ENCODE peak calls at places on chromosomes 12 and 14, in four cellular contexts. One of them, this sample, is unnamed.

GRCh38 chr12:34352098-34352497 is 329.8 kb downstream of the ALG10 start:
- DNase-seq in GM12878: no peak
- DNase-seq in GM12891: no peak
- DNase-seq in K562: no peak
- DNase-seq in this sample: no peak

GRCh38 chr12:55745361-55746146 is 2.6 kb downstream of the GDF11 start:
- DNase-seq in GM12891: no peak
- DNase-seq in GM12878: no peak
- DNase-seq in K562: peak
- DNase-seq in this sample: no peak

GRCh38 chr12:115398311-115398781 is 714.4 kb upstream of the TBX3 start:
- DNase-seq in GM12891: no peak
- DNase-seq in GM12878: no peak
- DNase-seq in K562: no peak
- DNase-seq in this sample: no peak

GRCh38 chr14:55556929-55557623 is 22.9 kb upstream of the KTN1 start:
- DNase-seq in K562: no peak
- DNase-seq in GM12878: no peak
- DNase-seq in GM12891: no peak
- DNase-seq in this sample: no peak

GRCh38 chr14:99951085-99951484 is 114.1 kb upstream of the EVL start:
- DNase-seq in GM12878: no peak
- DNase-seq in K562: no peak
- DNase-seq in GM12891: no peak
- DNase-seq in this sample: no peak

GRCh38 chr12:19978193-19978592 is 390.1 kb upstream of the PDE3A start:
- DNase-seq in GM12891: no peak
- DNase-seq in K562: no peak
- DNase-seq in GM12878: no peak
- DNase-seq in this sample: no peak

GRCh38 chr14:71433303-71433702 is 498.9 kb upstream of the RGS6 start:
- DNase-seq in GM12878: no peak
- DNase-seq in GM12891: no peak
- DNase-seq in K562: no peak
- DNase-seq in this sample: no peak

GRCh38 chr14:102182901-102183619 is 43.4 kb downstream of the WDR20 start:
- DNase-seq in GM12878: no peak
- DNase-seq in K562: no peak
- DNase-seq in GM12891: no peak
- DNase-seq in this sample: no peak

GRCh38 chr14:80059041-80059440 is 152.3 kb downstream of the DIO2 start:
- DNase-seq in GM12878: no peak
- DNase-seq in K562: no peak
- DNase-seq in GM12891: no peak
- DNase-seq in this sample: no peak

GRCh38 chr14:90726656-90727055 is 89.6 kb downstream of the TTC7B start:
- DNase-seq in K562: no peak
- DNase-seq in GM12878: no peak
- DNase-seq in GM12891: no peak
- DNase-seq in this sample: peak
- TF ChIP-seq POLR2AphosphoS5 in K562: no peak
- TF ChIP-seq POLR2AphosphoS5 in GM12878: no peak
- TF ChIP-seq POLR2AphosphoS5 in GM12891: no peak
- TF ChIP-seq POLR2AphosphoS5 in this sample: no peak

GRCh38 chr12:129790331-129790730 is 113.5 kb downstream of the TMEM132D start:
- DNase-seq in GM12878: no peak
- DNase-seq in K562: no peak
- DNase-seq in GM12891: no peak
- DNase-seq in this sample: no peak
- TF ChIP-seq SPI1 in GM12878: no peak
- TF ChIP-seq SPI1 in K562: no peak
- TF ChIP-seq SPI1 in GM12891: no peak
- TF ChIP-seq SPI1 in this sample: no peak

GRCh38 chr12:124853781-124854636 is 9.7 kb downstream of the SCARB1 start:
- DNase-seq in GM12891: no peak
- DNase-seq in GM12878: no peak
- DNase-seq in K562: no peak
- DNase-seq in this sample: no peak

GRCh38 chr12:124854637-124855184 is 9.0 kb downstream of the SCARB1 start:
- DNase-seq in GM12891: no peak
- DNase-seq in K562: no peak
- DNase-seq in GM12878: no peak
- DNase-seq in this sample: no peak

GRCh38 chr12:124852911-124853441 is 10.7 kb downstream of the SCARB1 start:
- DNase-seq in GM12891: no peak
- DNase-seq in GM12878: no peak
- DNase-seq in K562: no peak
- DNase-seq in this sample: peak

GRCh38 chr12:124851344-124851743 is 12.3 kb downstream of the SCARB1 start:
- DNase-seq in K562: no peak
- DNase-seq in GM12891: no peak
- DNase-seq in GM12878: no peak
- DNase-seq in this sample: no peak

GRCh38 chr12:124852329-124852831 is 11.3 kb downstream of the SCARB1 start:
- DNase-seq in GM12891: no peak
- DNase-seq in K562: no peak
- DNase-seq in GM12878: no peak
- DNase-seq in this sample: peak
- TF ChIP-seq POLR2AphosphoS5 in GM12891: no peak
- TF ChIP-seq POLR2AphosphoS5 in K562: no peak
- TF ChIP-seq POLR2AphosphoS5 in GM12878: no peak
- TF ChIP-seq POLR2AphosphoS5 in this sample: no peak

DNA sequence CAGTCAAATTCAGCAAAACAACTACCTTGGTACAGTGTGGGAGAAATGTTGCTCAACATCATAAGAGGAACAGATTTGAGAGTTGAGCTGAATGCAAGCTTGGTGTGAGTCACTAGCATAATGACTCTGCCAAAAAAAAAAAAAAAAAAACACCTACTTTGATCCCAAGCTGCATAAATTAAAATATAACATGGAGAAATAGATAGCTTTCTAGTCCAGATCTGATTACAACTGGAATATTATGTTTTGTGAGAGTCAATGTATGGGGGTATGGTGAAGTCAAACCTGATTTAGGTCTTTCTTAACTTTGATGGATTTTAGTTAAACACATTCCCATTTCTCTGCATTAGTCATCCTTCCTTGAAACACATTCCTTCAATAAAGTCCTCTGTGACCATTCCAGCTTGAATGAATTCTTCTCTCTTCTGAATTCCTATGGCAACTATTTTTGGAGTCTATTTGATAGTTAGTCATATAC is 188.1 kb downstream of the SLC5A8 start:
- DNase-seq in GM12891: no peak
- DNase-seq in GM12878: no peak
- DNase-seq in K562: no peak
- DNase-seq in this sample: peak
- TF ChIP-seq SPI1 in GM12891: no peak
- TF ChIP-seq SPI1 in GM12878: no peak
- TF ChIP-seq SPI1 in K562: no peak
- TF ChIP-seq SPI1 in this sample: no peak

GRCh38 chr12:62876938-62877548 is 57.9 kb downstream of the PPM1H start:
- DNase-seq in GM12878: no peak
- DNase-seq in GM12891: no peak
- DNase-seq in K562: no peak
- DNase-seq in this sample: no peak
- TF ChIP-seq POLR2AphosphoS5 in GM12878: no peak
- TF ChIP-seq POLR2AphosphoS5 in GM12891: no peak
- TF ChIP-seq POLR2AphosphoS5 in K562: no peak
- TF ChIP-seq POLR2AphosphoS5 in this sample: no peak

GRCh38 chr14:89618309-89618708 is 201.3 kb upstream of the FOXN3 start:
- DNase-seq in GM12878: no peak
- DNase-seq in GM12891: no peak
- DNase-seq in K562: no peak
- DNase-seq in this sample: no peak

GRCh38 chr14:89618821-89619551 is 202.0 kb upstream of the FOXN3 start:
- DNase-seq in GM12878: no peak
- DNase-seq in GM12891: peak
- DNase-seq in K562: peak
- DNase-seq in this sample: peak

GRCh38 chr14:89617142-89617460 is 200.1 kb upstream of the FOXN3 start:
- DNase-seq in K562: no peak
- DNase-seq in GM12878: no peak
- DNase-seq in GM12891: no peak
- DNase-seq in this sample: no peak

GRCh38 chr14:89616425-89617141 is 199.6 kb upstream of the FOXN3 start:
- DNase-seq in GM12878: no peak
- DNase-seq in K562: no peak
- DNase-seq in GM12891: peak
- DNase-seq in this sample: no peak

DNA sequence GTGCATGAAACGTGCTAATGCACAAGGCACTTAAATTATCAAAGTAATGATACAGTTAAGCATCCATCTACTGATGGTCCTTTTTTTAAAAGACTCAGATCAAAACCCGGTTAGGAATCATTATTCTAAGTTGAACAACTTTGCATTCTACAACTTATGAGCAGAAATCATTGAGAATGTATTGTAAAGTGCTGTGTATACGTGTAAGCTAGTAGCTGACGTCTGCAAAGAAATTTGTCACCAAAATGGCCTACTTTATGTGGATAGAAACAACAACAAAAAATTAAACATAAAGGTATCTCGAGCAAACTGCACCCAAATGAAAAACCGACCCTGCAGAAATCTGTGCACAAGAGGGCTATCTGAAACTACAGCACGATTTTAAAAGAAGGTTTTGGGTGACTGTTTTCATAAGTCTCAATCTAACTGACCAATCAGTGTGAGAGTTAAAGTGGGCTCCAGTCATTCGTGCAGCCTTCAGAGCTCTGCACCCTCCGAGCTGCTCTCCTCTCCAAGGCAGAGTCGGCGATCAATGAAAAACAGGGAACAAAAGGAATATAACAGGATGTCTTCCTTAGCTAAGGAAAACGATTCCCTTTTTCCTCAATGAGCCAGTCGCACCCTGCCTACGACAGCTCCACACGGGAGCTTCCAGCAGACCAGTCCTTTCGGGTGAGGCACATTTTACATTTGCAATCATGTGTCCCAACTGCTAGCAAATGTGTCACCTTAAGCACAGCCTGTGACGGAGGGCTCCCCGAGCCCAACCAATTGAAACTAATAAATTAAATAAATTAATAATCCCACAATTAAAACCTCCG is 200.6 kb upstream of the FOXN3 start:
- DNase-seq in GM12878: no peak
- DNase-seq in GM12891: no peak
- DNase-seq in K562: no peak
- DNase-seq in this sample: no peak
- TF ChIP-seq SPI1 in GM12878: no peak
- TF ChIP-seq SPI1 in GM12891: no peak
- TF ChIP-seq SPI1 in K562: no peak
- TF ChIP-seq SPI1 in this sample: no peak